ENCODE peak calls at places on chromosomes 1 and 21, in seven cellular contexts. R, K, T, L, I, B and J are unnamed samples.

GRCh38 chr21:33801424-33802405 is 113.9 kb downstream of the ATP5PO start:
- DNase-seq in T (peak), K (no peak), I (no peak), R (no peak), B (no peak), L (no peak), J (peak)

GRCh38 chr1:211126622-211127021 is 7.3 kb downstream of the KCNH1 start:
- DNase-seq in B (no peak), R (no peak), T (no peak), K (no peak), I (no peak), L (no peak), J (no peak)

GRCh38 chr1:26541816-26542711 is 12.5 kb downstream of the RPS6KA1 start:
- DNase-seq in I (no peak), T (no peak), K (peak), B (peak), R (peak), L (peak), J (peak)

GRCh38 chr1:179175011-179175934 is 54.2 kb downstream of the ABL2 start:
- DNase-seq in L (no peak), T (no peak), B (no peak), I (no peak), R (no peak), K (no peak), J (no peak)

GRCh38 chr1:224203243-224204016 is 20.4 kb downstream of the DEGS1 start:
- DNase-seq in K (no peak), B (no peak), L (peak), T (no peak), I (peak), R (no peak), J (peak)

GRCh38 chr1:5161372-5161771 is 507.0 kb downstream of the AJAP1 start:
- DNase-seq in K (no peak), T (peak), R (no peak), L (no peak), B (no peak), I (no peak), J (no peak)

GRCh38 chr1:54950361-54951163 is 29.9 kb upstream of the TMEM61 start:
- DNase-seq in I (peak), B (peak), T (peak), R (peak), K (peak), L (peak), J (peak)

GRCh38 chr1:5713101-5713820 is 279.0 kb downstream of the NPHP4 start:
- DNase-seq in B (no peak), K (no peak), R (peak), I (no peak), T (no peak), L (no peak), J (no peak)

GRCh38 chr1:62765981-62766380 is 18.0 kb upstream of the ATG4C start:
- DNase-seq in I (no peak), L (no peak), T (no peak), B (no peak), R (no peak), K (no peak), J (no peak)

GRCh38 chr21:42655797-42656770 is 2.7 kb downstream of the PDE9A start:
- DNase-seq in K (no peak), R (no peak), T (no peak), B (no peak), I (peak), L (no peak), J (no peak)

GRCh38 chr1:25862785-25863485 is 3.7 kb upstream of the AUNIP start:
- DNase-seq in T (no peak), K (no peak), B (no peak), I (no peak), R (peak), L (no peak), J (no peak)

GRCh38 chr1:22830747-22831340 is 120.2 kb downstream of the EPHB2 start:
- DNase-seq in R (no peak), T (no peak), L (no peak), K (no peak), I (no peak), B (no peak), J (no peak)

GRCh38 chr21:35602811-35603210 is 457.5 kb downstream of the SETD4 start:
- DNase-seq in I (no peak), L (no peak), R (no peak), B (no peak), T (no peak), K (no peak), J (no peak)

GRCh38 chr1:44250113-44250781 is 37.0 kb downstream of the DMAP1 start:
- DNase-seq in I (no peak), L (peak), R (no peak), T (peak), K (no peak), B (no peak), J (no peak)

GRCh38 chr1:183898001-183898396 is 93.1 kb downstream of the RGL1 start:
- DNase-seq in I (no peak), B (no peak), L (no peak), K (no peak), R (no peak), T (no peak), J (no peak)

GRCh38 chr21:26887241-26887640 is 42.0 kb upstream of the ADAMTS1 start:
- DNase-seq in R (no peak), T (no peak), K (no peak), I (no peak), B (no peak), L (no peak), J (no peak)

GRCh38 chr1:113981962-113982931 is 3.0 kb downstream of the OLFML3 start:
- DNase-seq in I (peak), B (no peak), T (no peak), R (no peak), K (no peak), L (peak), J (no peak)

GRCh38 chr1:154193821-154194220 is 1.9 kb upstream of the TPM3 start:
- DNase-seq in R (no peak), T (peak), L (no peak), K (no peak), I (no peak), B (no peak), J (no peak)

GRCh38 chr1:163337631-163338030 is 15.9 kb downstream of the NUF2 start:
- DNase-seq in T (no peak), B (no peak), K (no peak), I (no peak), L (no peak), R (no peak), J (no peak)